ENCODE peak calls at places on chromosome 18, in seven cellular contexts. Y is ovary, G is brain microvascular endothelial cell, X is PC-9, B is left ventricle myocardium inferior, V is esophagus muscularis mucosa, L is cardiac muscle cell. C is an unnamed sample.

GRCh38 chr18:26483633-26484032 is 64.7 kb downstream of the KCTD1 start:
- DNase-seq in Y (no peak), V (no peak), L (peak), B (no peak), G (no peak), X (no peak), C (no peak)

GRCh38 chr18:61893304-61893970 is 630 bp upstream of the RNF152 start:
- DNase-seq in G (peak), L (peak), V (peak), Y (peak), B (peak), X (no peak), C (peak)

GRCh38 chr18:21826196-21826595 is 85.6 kb downstream of the MIB1 start:
- DNase-seq in B (no peak), Y (no peak), V (no peak), L (peak), G (no peak), X (no peak), C (no peak)

GRCh38 chr18:12373032-12373770 is 3.8 kb downstream of the AFG3L2 start:
- DNase-seq in X (no peak), V (no peak), Y (no peak), G (peak), L (peak), B (no peak), C (no peak)

GRCh38 chr18:48777737-48778111 is 173.0 kb downstream of the SMAD7 start:
- DNase-seq in L (peak), Y (no peak), V (no peak), B (no peak), X (no peak), G (no peak), C (no peak)

GRCh38 chr18:376307-376706 is 108.5 kb upstream of the THOC1 start:
- DNase-seq in G (no peak), X (no peak), L (peak), V (no peak), B (no peak), Y (no peak), C (no peak)

GRCh38 chr18:248053-248452 is 19.8 kb downstream of the THOC1 start:
- DNase-seq in L (no peak), X (no peak), B (no peak), G (no peak), Y (no peak), V (no peak), C (no peak)

GRCh38 chr18:50399582-50399981 is 24.7 kb downstream of the SKA1 start:
- DNase-seq in X (no peak), Y (no peak), V (no peak), L (no peak), B (no peak), G (no peak), C (no peak)

GRCh38 chr18:30945769-30946168 is 96.8 kb downstream of the DSC3 start:
- DNase-seq in X (no peak), B (no peak), V (no peak), L (no peak), Y (no peak), G (no peak), C (no peak)

GRCh38 chr18:67845035-67845434 is 328.5 kb upstream of the DSEL start:
- DNase-seq in G (peak), L (peak), Y (no peak), V (no peak), X (no peak), B (no peak), C (no peak)

GRCh38 chr18:6714027-6714426 is 15.5 kb upstream of the ARHGAP28 start:
- DNase-seq in B (no peak), Y (no peak), L (no peak), X (no peak), V (no peak), G (no peak), C (no peak)

GRCh38 chr18:75823376-75823950 is 396.0 kb upstream of the SMIM21 start:
- DNase-seq in X (no peak), G (no peak), V (no peak), Y (no peak), L (no peak), B (no peak), C (no peak)

GRCh38 chr18:49094979-49095632 is 144.3 kb upstream of the SMAD7 start:
- DNase-seq in X (peak), Y (no peak), B (no peak), G (peak), L (peak), V (no peak), C (no peak)

GRCh38 chr18:38575023-38575422 is 1009.4 kb upstream of the CELF4 start:
- DNase-seq in V (no peak), L (no peak), X (no peak), B (no peak), Y (no peak), G (no peak), C (no peak)

GRCh38 chr18:45774065-45774521 is 50.1 kb downstream of the SLC14A1 start:
- DNase-seq in X (no peak), V (no peak), B (no peak), Y (no peak), L (peak), G (peak), C (no peak)

GRCh38 chr18:6158958-6159357 is 255.8 kb downstream of the L3MBTL4 start:
- DNase-seq in X (no peak), G (no peak), L (no peak), Y (no peak), B (no peak), V (no peak), C (no peak)

GRCh38 chr18:36333418-36333817 is 35.9 kb downstream of the FHOD3 start:
- DNase-seq in G (no peak), V (peak), B (no peak), Y (no peak), X (no peak), L (peak), C (no peak)

GRCh38 chr18:13137041-13137938 is 81.3 kb upstream of the LDLRAD4 start:
- DNase-seq in G (no peak), L (peak), X (no peak), B (peak), V (no peak), Y (peak), C (peak)

GRCh38 chr18:70139138-70139537 is 66.3 kb downstream of the RTTN start:
- DNase-seq in G (no peak), X (no peak), L (no peak), Y (no peak), B (no peak), V (no peak), C (no peak)

GRCh38 chr18:7575465-7576026 is 8.4 kb downstream of the PTPRM start:
- DNase-seq in V (no peak), B (no peak), L (peak), Y (no peak), G (peak), X (peak), C (no peak)

GRCh38 chr18:26992920-26993319 is 127.4 kb upstream of the AQP4 start:
- DNase-seq in L (no peak), B (no peak), Y (no peak), V (no peak), X (no peak), G (no peak), C (no peak)

GRCh38 chr18:40874233-40874632 is 1080.8 kb upstream of the PIK3C3 start:
- DNase-seq in V (no peak), G (peak), L (peak), B (no peak), Y (no peak), X (no peak), C (no peak)

GRCh38 chr18:5468394-5468793 is 75.4 kb downstream of the EPB41L3 start:
- DNase-seq in G (no peak), B (no peak), V (no peak), L (no peak), Y (no peak), X (no peak), C (no peak)

GRCh38 chr18:43195421-43195820 is 79.9 kb upstream of the RIT2 start:
- DNase-seq in X (no peak), V (no peak), Y (no peak), L (no peak), B (no peak), G (no peak), C (no peak)
- H3K27ac ChIP-seq in X (no peak), V (no peak), Y (no peak), L (no peak), B (no peak), G (no peak), C (no peak)

GRCh38 chr18:23688528-23688927 is 725 bp upstream of the LAMA3 start:
- DNase-seq in X (no peak), V (no peak), L (no peak), B (no peak), Y (no peak), G (no peak), C (no peak)
- H3K27ac ChIP-seq in X (no peak), V (no peak), L (no peak), B (no peak), Y (no peak), G (no peak), C (peak)

DNA sequence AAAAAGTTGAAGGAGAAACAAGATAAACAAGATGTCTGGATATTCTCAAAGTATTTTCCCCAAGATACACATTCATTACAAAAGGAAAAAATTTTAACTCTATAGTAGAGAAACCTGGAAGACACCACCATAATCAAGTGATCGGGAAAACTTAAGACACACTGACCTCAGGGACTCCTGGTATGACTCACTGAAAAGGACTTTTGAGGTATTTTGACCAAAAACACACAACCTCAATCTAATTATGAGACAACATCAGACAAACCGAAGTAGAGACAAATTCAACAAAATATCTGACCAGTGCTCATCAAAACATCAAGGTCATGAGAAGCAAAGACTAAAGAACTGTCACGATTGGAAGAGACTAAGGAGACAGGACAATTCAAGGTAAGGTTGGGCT is 34.7 kb downstream of the LPIN2 start:
- DNase-seq in Y (no peak), G (no peak), X (no peak), L (no peak), V (no peak), B (no peak), C (no peak)
- H3K27ac ChIP-seq in Y (peak), G (peak), X (no peak), L (no peak), V (peak), B (peak), C (peak)

DNA sequence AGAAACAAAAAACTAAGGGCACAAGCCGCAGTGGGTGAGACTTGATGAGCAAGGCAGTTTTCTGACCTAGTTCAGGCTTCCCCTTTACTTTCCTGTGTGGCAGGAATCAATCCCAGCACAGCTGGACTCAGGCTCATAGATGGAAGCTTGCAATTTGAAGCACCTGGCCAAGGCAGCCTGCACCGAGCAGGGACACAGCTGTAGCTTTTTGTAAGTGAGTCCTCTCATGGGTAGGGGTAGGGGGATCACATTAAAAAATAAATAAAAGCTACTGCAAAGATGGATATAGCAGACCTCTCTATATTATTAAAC is 329.2 kb downstream of the DLGAP1 start:
- DNase-seq in X (no peak), V (no peak), G (no peak), Y (no peak), L (no peak), B (no peak), C (no peak)
- H3K27ac ChIP-seq in X (no peak), V (no peak), G (no peak), Y (no peak), L (no peak), B (peak), C (no peak)

DNA sequence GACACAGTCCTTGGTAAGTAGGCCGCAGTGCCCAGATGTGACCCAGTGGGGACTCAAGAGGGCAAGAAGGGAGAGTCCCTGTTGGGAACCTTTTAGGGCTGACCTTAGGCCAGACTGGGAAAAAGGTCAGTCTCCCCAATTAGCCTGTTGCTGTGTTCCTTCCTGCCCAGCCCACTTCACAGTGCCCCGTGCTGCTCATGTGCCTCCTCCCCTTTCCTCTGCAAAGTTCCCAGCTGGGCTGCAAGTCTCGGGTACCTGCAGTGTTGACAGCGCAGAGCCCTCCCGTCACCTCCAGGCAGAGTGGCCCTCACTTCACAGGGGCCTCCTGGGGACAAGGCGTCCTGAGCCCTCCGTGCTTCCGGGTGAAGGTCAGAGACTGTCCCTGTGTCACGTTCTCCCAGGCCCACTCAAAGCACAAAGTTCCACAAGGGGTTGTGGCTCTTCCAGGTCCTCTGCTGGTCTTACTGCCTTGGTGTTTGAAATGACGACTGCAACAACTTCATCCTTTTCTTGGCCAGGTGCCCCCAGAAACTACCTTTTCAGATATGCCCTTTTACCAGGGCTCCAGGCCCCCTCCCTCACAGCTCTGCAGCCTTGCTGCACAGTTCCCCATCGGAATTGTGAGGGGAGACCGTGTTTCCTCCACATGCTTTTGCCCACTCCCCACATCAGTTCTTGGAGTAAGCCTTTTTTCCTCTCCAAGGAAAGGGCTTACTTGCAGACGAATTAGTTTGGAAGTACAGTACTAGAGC is 225.8 kb downstream of the ALPK2 start:
- DNase-seq in Y (no peak), B (peak), L (no peak), G (no peak), X (no peak), V (no peak), C (peak)
- H3K27ac ChIP-seq in Y (no peak), B (peak), L (peak), G (no peak), X (no peak), V (peak), C (no peak)

DNA sequence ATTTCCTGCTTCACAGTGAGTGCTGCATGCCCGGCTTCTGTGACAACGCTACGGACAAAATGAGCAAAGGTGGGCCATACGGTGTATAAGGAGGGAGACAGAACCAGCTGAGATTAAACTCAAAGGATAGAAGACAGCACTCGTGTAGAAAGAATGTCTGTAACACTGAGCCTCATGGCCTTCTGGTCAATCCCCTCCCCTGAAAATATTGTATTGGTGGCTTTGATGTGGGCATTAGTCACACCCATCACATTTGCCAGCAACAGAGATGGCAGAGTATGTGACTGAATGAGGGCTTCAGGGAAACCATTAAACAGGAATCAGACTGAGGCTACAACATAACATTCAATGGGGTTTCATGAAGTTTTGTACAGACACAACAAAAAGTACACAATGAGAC is 287.8 kb upstream of the CCDC68 start:
- DNase-seq in X (no peak), G (no peak), B (no peak), Y (no peak), L (no peak), V (no peak), C (no peak)
- H3K27ac ChIP-seq in X (no peak), G (no peak), B (peak), Y (no peak), L (no peak), V (no peak), C (peak)

C was measured in upper lobe of left lung.